ENCODE peak calls at places on chromosome 2, in four cellular contexts. J is heart right ventricle, E is uterus, V is T-helper 9 cell. S is an unnamed sample.

GRCh38 chr2:238155051-238155760 is 3.6 kb upstream of the ERFE start:
- DNase-seq in J (peak), E (no peak), V (no peak), S (no peak)

GRCh38 chr2:31170071-31170698 is 31.9 kb upstream of the GALNT14 start:
- DNase-seq in J (peak), E (peak), V (peak), S (peak)

GRCh38 chr2:233469261-233470006 is 97.1 kb downstream of the USP40 start:
- DNase-seq in J (peak), E (peak), V (no peak), S (peak)

GRCh38 chr2:205716126-205716525 is 33.8 kb downstream of the NRP2 start:
- DNase-seq in J (no peak), E (no peak), V (no peak), S (no peak)

GRCh38 chr2:66346241-66346664 is 88.7 kb upstream of the MEIS1 start:
- DNase-seq in J (no peak), E (no peak), V (no peak), S (no peak)

GRCh38 chr2:159989249-159989648 is 73.2 kb downstream of the PLA2R1 start:
- DNase-seq in J (no peak), E (no peak), V (no peak), S (no peak)

GRCh38 chr2:39304729-39305128 is 61.0 kb upstream of the CDKL4 start:
- DNase-seq in J (no peak), E (no peak), V (no peak), S (no peak)

GRCh38 chr2:24511894-24512293 is 20.8 kb downstream of the NCOA1 start:
- DNase-seq in J (no peak), E (no peak), V (no peak), S (no peak)

GRCh38 chr2:160635488-160635887 is 141.9 kb upstream of the RBMS1 start:
- DNase-seq in J (no peak), E (no peak), V (no peak), S (no peak)

GRCh38 chr2:27162151-27163121 is 13.6 kb downstream of the TCF23 start:
- DNase-seq in J (no peak), E (no peak), V (no peak), S (no peak)

GRCh38 chr2:201406077-201406662 is 45.1 kb downstream of the TRAK2 start:
- DNase-seq in J (no peak), E (peak), V (no peak), S (no peak)

GRCh38 chr2:120758181-120759048 is 22.7 kb downstream of the GLI2 start:
- DNase-seq in J (peak), E (peak), V (no peak), S (no peak)

GRCh38 chr2:8986327-8986976 is 17.0 kb downstream of the MBOAT2 start:
- DNase-seq in J (no peak), E (no peak), V (no peak), S (no peak)

GRCh38 chr2:152236191-152236925 is 60.8 kb upstream of the STAM2 start:
- DNase-seq in J (no peak), E (no peak), V (no peak), S (no peak)

GRCh38 chr2:233814063-233814435 is 35.9 kb downstream of the MROH2A start:
- DNase-seq in J (no peak), E (no peak), V (no peak), S (no peak)

GRCh38 chr2:98769784-98770183 is 38.9 kb upstream of the MGAT4A start:
- DNase-seq in J (no peak), E (no peak), V (peak), S (peak)

GRCh38 chr2:100416397-100416938 is 1.0 kb downstream of the CHST10 start:
- DNase-seq in J (no peak), E (no peak), V (no peak), S (no peak)

GRCh38 chr2:48912110-48912509 is 156.6 kb upstream of the LHCGR start:
- DNase-seq in J (no peak), E (no peak), V (no peak), S (no peak)

GRCh38 chr2:137924019-137924418 is 40.3 kb upstream of the HNMT start:
- DNase-seq in J (no peak), E (no peak), V (no peak), S (no peak)

GRCh38 chr2:63665806-63666205 is 77.0 kb downstream of the MDH1 start:
- DNase-seq in J (no peak), E (no peak), V (no peak), S (no peak)

GRCh38 chr2:205129531-205129930 is 552.8 kb upstream of the NRP2 start:
- DNase-seq in J (no peak), E (no peak), V (no peak), S (no peak)

GRCh38 chr2:157536815-157537214 is 91.8 kb downstream of the ACVR1C start:
- DNase-seq in J (no peak), E (no peak), V (no peak), S (no peak)

GRCh38 chr2:138059967-138060635 is 95.8 kb downstream of the HNMT start:
- DNase-seq in J (peak), E (peak), V (no peak), S (no peak)

GRCh38 chr2:240930096-240930630 is 24.0 kb downstream of the CROCC2 start:
- DNase-seq in J (no peak), E (no peak), V (no peak), S (no peak)

GRCh38 chr2:241689306-241689705 is 2.7 kb upstream of the DTYMK start:
- DNase-seq in J (no peak), E (no peak), V (no peak), S (no peak)

GRCh38 chr2:68812256-68812655 is 58.9 kb downstream of the BMP10 start:
- DNase-seq in J (no peak), E (no peak), V (no peak), S (no peak)

GRCh38 chr2:54838585-54839035 is 115.1 kb downstream of the EML6 start:
- DNase-seq in J (peak), E (peak), V (peak), S (peak)

GRCh38 chr2:8850845-8851244 is 13.4 kb upstream of the KIDINS220 start:
- DNase-seq in J (no peak), E (no peak), V (no peak), S (no peak)

GRCh38 chr2:234555616-234556249 is 58.9 kb upstream of the ARL4C start:
- DNase-seq in J (no peak), E (no peak), V (no peak), S (no peak)

GRCh38 chr2:215328066-215328465 is 16.2 kb downstream of the ATIC start:
- DNase-seq in J (no peak), E (no peak), V (no peak), S (no peak)

GRCh38 chr2:223969856-223970255 is 12.6 kb downstream of the MRPL44 start:
- DNase-seq in J (no peak), E (no peak), V (no peak), S (no peak)

GRCh38 chr2:67974564-67975430 is 88.0 kb downstream of the C1D start:
- DNase-seq in J (peak), E (peak), V (no peak), S (no peak)

GRCh38 chr2:105116348-105116747 is 78.5 kb downstream of the MRPS9 start:
- DNase-seq in J (no peak), E (no peak), V (no peak), S (no peak)

GRCh38 chr2:37026050-37026449 is 58.1 kb downstream of the HEATR5B start:
- DNase-seq in J (no peak), E (no peak), V (no peak), S (no peak)

GRCh38 chr2:229920011-229920781 is 1.6 kb downstream of the TRIP12 start:
- DNase-seq in J (no peak), E (no peak), V (peak), S (peak)

GRCh38 chr2:160918909-160919503 is 241.2 kb upstream of the TANK start:
- DNase-seq in J (peak), E (peak), V (peak), S (peak)

GRCh38 chr2:27085670-27086089 is 892 bp upstream of the KHK start:
- DNase-seq in J (peak), E (peak), V (no peak), S (peak)

GRCh38 chr2:159185401-159186130 is 100.9 kb downstream of the WDSUB1 start:
- DNase-seq in J (no peak), E (no peak), V (no peak), S (no peak)

GRCh38 chr2:227719637-227720036 is 1.8 kb upstream of the SLC19A3 start:
- DNase-seq in J (no peak), E (no peak), V (no peak), S (no peak)

S was measured in CD8-positive, alpha-beta memory T cell.